ENCODE peak calls at places on chromosomes 13 and 19, in seven cellular contexts. X is cardiac muscle cell, O is osteoblast, B is RWPE1, A is endothelial cell of umbilical vein, G is lung, N is H9. D is an unnamed sample.

GRCh38 chr19:51123381-51124186 is 1.1 kb upstream of the SIGLEC9 start:
- DNase-seq in X (no peak), O (peak), B (no peak), A (no peak), G (peak), N (no peak), D (no peak)

GRCh38 chr13:77448689-77449088 is 86.8 kb upstream of the SCEL start:
- DNase-seq in X (no peak), O (no peak), B (no peak), A (no peak), G (no peak), N (peak), D (no peak)

GRCh38 chr19:34288381-34288780 is 34.0 kb downstream of the GARRE1 start:
- DNase-seq in X (no peak), O (no peak), B (no peak), A (no peak), G (no peak), N (no peak), D (no peak)

GRCh38 chr19:12139309-12139708 is 841 bp downstream of the ZNF20 start:
- DNase-seq in X (no peak), O (no peak), B (no peak), A (no peak), G (no peak), N (no peak), D (no peak)

GRCh38 chr13:72542241-72542640 is 185.2 kb downstream of the MZT1 start:
- DNase-seq in X (no peak), O (no peak), B (no peak), A (no peak), G (no peak), N (no peak), D (no peak)

GRCh38 chr13:90118467-90119071 is 1228.9 kb upstream of the MIR17HG start:
- DNase-seq in X (no peak), O (no peak), B (no peak), A (no peak), G (no peak), N (no peak), D (no peak)

GRCh38 chr13:68056816-68057710 is 826.9 kb upstream of the PCDH9 start:
- DNase-seq in X (peak), O (no peak), B (peak), A (peak), G (no peak), N (no peak), D (no peak)

GRCh38 chr13:111955412-111955769 is 111.6 kb upstream of the SOX1 start:
- DNase-seq in X (no peak), O (no peak), B (no peak), A (no peak), G (no peak), N (peak), D (no peak)

GRCh38 chr13:76790519-76791289 is 95.5 kb downstream of the KCTD12 start:
- DNase-seq in X (peak), O (peak), B (no peak), A (peak), G (no peak), N (no peak), D (no peak)

GRCh38 chr13:92355213-92355612 is 871.4 kb upstream of the GPC6 start:
- DNase-seq in X (peak), O (no peak), B (no peak), A (no peak), G (no peak), N (peak), D (peak)

GRCh38 chr13:42064966-42065365 is 16.5 kb downstream of the DGKH start:
- DNase-seq in X (no peak), O (no peak), B (no peak), A (no peak), G (no peak), N (no peak), D (no peak)

GRCh38 chr13:106114981-106115554 is 420.4 kb downstream of the EFNB2 start:
- DNase-seq in X (no peak), O (no peak), B (no peak), A (peak), G (no peak), N (no peak), D (no peak)

GRCh38 chr13:44437356-44438233 is 64.0 kb downstream of the SERP2 start:
- DNase-seq in X (peak), O (no peak), B (no peak), A (peak), G (no peak), N (no peak), D (no peak)

GRCh38 chr13:104310861-104311260 is 1244.6 kb upstream of the SLC10A2 start:
- DNase-seq in X (no peak), O (no peak), B (no peak), A (no peak), G (no peak), N (no peak), D (no peak)

GRCh38 chr19:34493649-34494044 is 12.1 kb downstream of the WTIP start:
- DNase-seq in X (no peak), O (peak), B (no peak), A (no peak), G (no peak), N (no peak), D (no peak)

GRCh38 chr13:110971486-110971885 is 56.6 kb upstream of the ANKRD10 start:
- DNase-seq in X (no peak), O (no peak), B (no peak), A (no peak), G (no peak), N (no peak), D (no peak)

GRCh38 chr19:43781630-43782310 is 997 bp upstream of the KCNN4 start:
- DNase-seq in X (no peak), O (peak), B (no peak), A (no peak), G (no peak), N (no peak), D (no peak)

GRCh38 chr13:97855570-97855970 is 97.9 kb upstream of the IPO5 start:
- DNase-seq in X (peak), O (peak), B (peak), A (peak), G (no peak), N (peak), D (peak)

GRCh38 chr13:105471683-105472082 is 1063.8 kb downstream of the EFNB2 start:
- DNase-seq in X (peak), O (no peak), B (no peak), A (no peak), G (no peak), N (no peak), D (no peak)

GRCh38 chr13:57627663-57628062 is 3.9 kb upstream of the PCDH17 start:
- DNase-seq in X (peak), O (peak), B (no peak), A (peak), G (no peak), N (no peak), D (no peak)

GRCh38 chr13:106238690-106239089 is 296.8 kb downstream of the EFNB2 start:
- DNase-seq in X (no peak), O (no peak), B (no peak), A (no peak), G (no peak), N (no peak), D (no peak)

GRCh38 chr13:39765801-39766463 is 110.5 kb downstream of the COG6 start:
- DNase-seq in X (peak), O (peak), B (peak), A (peak), G (peak), N (peak), D (peak)

GRCh38 chr13:85654227-85654626 is 145.0 kb downstream of the SLITRK6 start:
- DNase-seq in X (no peak), O (no peak), B (no peak), A (no peak), G (no peak), N (no peak), D (no peak)

GRCh38 chr13:80341771-80342271 is 895 bp upstream of the SPRY2 start:
- DNase-seq in X (peak), O (peak), B (no peak), A (peak), G (peak), N (peak), D (peak)

GRCh38 chr13:78382481-78382880 is 220.9 kb downstream of the POU4F1 start:
- DNase-seq in X (no peak), O (no peak), B (no peak), A (no peak), G (no peak), N (no peak), D (peak)

GRCh38 chr19:9968820-9969687 is 32.7 kb upstream of the OLFM2 start:
- DNase-seq in X (no peak), O (peak), B (no peak), A (no peak), G (no peak), N (no peak), D (no peak)
- H3K27ac ChIP-seq in X (no peak), O (no peak), B (no peak), A (no peak), G (no peak), N (no peak), D (no peak)

GRCh38 chr19:49488863-49489537 is 1.6 kb downstream of the RPL13A start:
- DNase-seq in X (no peak), O (no peak), B (no peak), A (no peak), G (no peak), N (peak), D (no peak)

GRCh38 chr19:49488046-49488862 is 846 bp downstream of the RPL13A start:
- DNase-seq in X (no peak), O (peak), B (no peak), A (peak), G (no peak), N (no peak), D (no peak)

GRCh38 chr19:49491030-49491803 is 3.8 kb downstream of the RPL13A start:
- DNase-seq in X (no peak), O (peak), B (no peak), A (no peak), G (no peak), N (no peak), D (no peak)

GRCh38 chr19:49490287-49491029 is 3.0 kb downstream of the RPL13A start:
- DNase-seq in X (no peak), O (no peak), B (no peak), A (no peak), G (no peak), N (peak), D (no peak)

DNA sequence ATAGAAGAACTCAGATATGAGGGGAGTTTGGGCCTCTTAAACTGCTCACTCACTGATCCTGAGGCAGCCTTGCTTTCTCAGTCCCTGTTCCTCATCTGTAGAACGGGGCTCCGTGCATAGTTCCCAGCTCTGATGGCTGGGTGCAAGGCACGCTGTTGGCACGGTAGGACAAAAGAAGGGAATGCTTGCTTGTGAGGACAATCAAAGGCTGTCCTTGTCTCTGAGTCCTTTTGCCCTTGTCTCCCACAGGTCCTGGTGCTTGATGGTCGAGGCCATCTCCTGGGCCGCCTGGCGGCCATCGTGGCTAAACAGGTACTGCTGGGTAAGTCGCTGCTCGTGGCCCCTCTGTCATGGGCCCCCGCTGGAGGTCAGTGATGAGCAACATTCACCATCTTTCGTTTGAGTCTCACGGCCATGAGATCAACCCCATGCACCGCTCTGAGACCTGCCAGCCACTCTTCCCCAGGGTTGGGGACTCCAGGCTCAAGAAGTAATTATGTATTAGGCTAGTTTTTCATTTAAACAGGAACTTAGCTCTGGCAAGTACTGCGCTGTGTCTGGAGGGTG is 2.3 kb downstream of the RPL13A start:
- DNase-seq in X (no peak), O (no peak), B (no peak), A (no peak), G (no peak), N (peak), D (no peak)
- H3K27ac ChIP-seq in X (peak), O (peak), B (peak), A (peak), G (peak), N (peak), D (peak)

DNA sequence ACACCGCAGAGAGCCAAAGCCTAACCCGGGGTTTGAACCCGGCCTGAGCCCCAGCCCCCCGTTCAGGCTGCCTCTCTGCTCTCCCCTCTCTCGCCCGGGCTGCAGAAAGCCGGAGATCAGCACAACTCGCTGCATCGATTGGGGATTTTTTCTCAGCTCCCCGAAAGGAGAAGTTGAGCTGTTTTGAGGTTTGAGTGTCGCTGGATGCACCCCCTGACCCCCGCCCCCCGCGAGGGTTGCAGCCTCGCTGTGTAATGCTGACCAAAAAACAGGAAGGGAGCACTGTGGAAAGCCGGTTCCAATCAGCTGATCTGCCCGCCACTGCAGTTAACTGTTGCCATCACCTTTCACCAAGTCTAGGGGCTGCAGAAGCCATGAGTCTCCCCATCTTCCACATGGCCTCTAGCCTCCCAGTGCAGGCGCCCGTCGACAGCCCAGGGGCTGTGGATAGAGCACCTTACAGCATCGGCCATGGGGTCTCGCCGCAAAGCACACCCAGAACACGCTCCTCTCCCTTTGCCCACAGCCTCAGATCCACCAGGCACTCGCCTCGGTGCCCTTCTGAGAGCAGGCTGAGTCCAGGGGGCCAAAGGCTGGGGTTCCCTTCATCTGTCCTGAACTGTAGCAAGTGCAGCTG is 34.5 kb downstream of the MYO9B start:
- DNase-seq in X (no peak), O (peak), B (no peak), A (no peak), G (peak), N (no peak), D (no peak)
- H3K27ac ChIP-seq in X (no peak), O (peak), B (peak), A (no peak), G (peak), N (no peak), D (no peak)

GRCh38 chr13:48493076-48493765 is 39.7 kb downstream of the RCBTB2 start:
- DNase-seq in X (peak), O (no peak), B (no peak), A (peak), G (no peak), N (no peak), D (no peak)

GRCh38 chr13:48493851-48494250 is 39.0 kb downstream of the RCBTB2 start:
- DNase-seq in X (peak), O (no peak), B (no peak), A (peak), G (no peak), N (no peak), D (no peak)

GRCh38 chr13:48491423-48492122 is 41.3 kb downstream of the RCBTB2 start:
- DNase-seq in X (no peak), O (peak), B (no peak), A (no peak), G (no peak), N (no peak), D (no peak)

GRCh38 chr13:48490241-48490640 is 42.6 kb downstream of the RCBTB2 start:
- DNase-seq in X (no peak), O (no peak), B (no peak), A (no peak), G (no peak), N (no peak), D (no peak)

DNA sequence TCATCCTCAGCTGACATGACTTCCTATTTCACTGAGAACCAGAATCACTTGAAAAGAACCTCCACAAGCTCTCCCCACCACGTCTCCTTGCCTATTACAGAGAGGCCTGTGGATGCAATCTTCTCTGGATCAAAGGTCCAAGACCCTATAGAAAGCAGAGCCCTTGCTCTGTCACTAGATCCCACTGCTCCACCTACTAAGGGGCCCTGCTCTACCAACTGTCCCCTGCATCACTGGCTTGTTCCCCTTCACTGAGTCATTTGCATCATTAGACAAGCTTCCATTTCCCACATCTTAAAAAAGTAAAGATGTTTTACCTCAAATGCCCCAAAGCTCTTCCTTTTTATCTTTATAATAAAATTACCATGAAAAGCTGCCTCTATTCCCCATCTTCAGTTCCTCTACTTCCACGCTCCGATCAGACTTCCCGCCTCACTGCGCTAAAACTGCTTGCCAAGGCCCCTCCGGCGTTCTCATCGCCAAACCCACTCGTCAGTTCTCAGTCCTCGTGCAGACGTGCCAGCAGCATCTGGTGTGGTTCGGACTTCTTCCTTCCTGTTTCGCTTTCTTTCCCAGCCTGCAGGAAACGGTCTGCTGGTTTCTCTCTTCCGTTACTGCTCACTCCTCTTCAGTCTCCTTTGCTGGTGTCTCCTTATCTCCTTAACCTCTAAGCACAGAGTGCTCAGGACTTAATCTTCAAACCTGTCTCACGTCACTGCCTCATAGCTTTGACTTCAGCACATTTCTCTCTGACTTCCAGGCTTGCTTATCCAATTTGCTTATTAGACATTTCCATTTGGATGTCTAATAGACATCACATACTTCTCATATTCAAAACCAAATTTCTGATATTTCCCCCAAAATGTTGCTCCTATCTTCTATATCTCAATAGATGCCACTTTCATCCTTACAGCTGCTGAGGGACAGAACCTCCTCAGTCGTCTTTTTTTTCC is 40.5 kb downstream of the RCBTB2 start:
- DNase-seq in X (peak), O (peak), B (no peak), A (peak), G (peak), N (no peak), D (no peak)
- H3K27ac ChIP-seq in X (no peak), O (peak), B (no peak), A (peak), G (peak), N (no peak), D (no peak)

GRCh38 chr19:41407271-41407670 is 9.7 kb downstream of the BCKDHA start:
- DNase-seq in X (peak), O (no peak), B (no peak), A (peak), G (no peak), N (peak), D (no peak)
- H3K27ac ChIP-seq in X (peak), O (no peak), B (peak), A (peak), G (peak), N (peak), D (no peak)

DNA sequence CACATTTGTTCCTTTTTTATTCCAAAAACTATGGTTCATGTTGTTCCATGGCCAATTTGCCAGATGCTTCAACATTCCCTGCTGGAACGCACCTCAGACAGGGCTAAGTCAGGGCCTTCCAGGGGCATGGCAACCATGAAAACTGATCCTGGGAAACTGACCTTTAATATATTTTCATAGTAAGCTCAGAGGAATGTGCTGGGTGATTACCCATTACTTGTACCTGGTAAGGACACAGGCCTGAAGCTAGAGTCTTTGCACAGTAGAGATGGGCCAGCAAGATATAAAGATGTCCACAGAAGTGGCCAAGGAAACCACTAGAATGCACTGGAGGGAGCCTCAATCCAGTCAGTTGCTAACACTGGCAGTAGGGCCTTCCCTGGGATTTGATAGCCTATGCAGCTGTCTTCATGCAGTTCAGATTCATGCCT is 353.1 kb downstream of the ENOX1 start:
- DNase-seq in X (no peak), O (no peak), B (no peak), A (no peak), G (no peak), N (no peak), D (no peak)
- H3K27ac ChIP-seq in X (no peak), O (no peak), B (no peak), A (no peak), G (no peak), N (no peak), D (no peak)

D was measured in WERI-Rb-1.